ENCODE peak calls at places on chromosomes 3 and 15, in six cellular contexts. One of them, this sample, is unnamed.

GRCh38 chr3:159947220-159947619 is 41.4 kb upstream of the IL12A start:
- DNase-seq in CD4-positive, alpha-beta T cell: no peak
- DNase-seq in neural crest cell: no peak
- DNase-seq in left cardiac atrium: no peak
- DNase-seq in SHP77 treated with DMSO at 0.1 percent for 48 hours: no peak
- DNase-seq in ACHN: no peak
- DNase-seq in this sample: no peak

GRCh38 chr3:130565224-130565623 is 48.2 kb downstream of the COL6A6 start:
- DNase-seq in left cardiac atrium: no peak
- DNase-seq in SHP77 treated with DMSO at 0.1 percent for 48 hours: no peak
- DNase-seq in CD4-positive, alpha-beta T cell: no peak
- DNase-seq in neural crest cell: no peak
- DNase-seq in ACHN: no peak
- DNase-seq in this sample: no peak

GRCh38 chr3:124992041-124992440 is 57.5 kb upstream of the MUC13 start:
- DNase-seq in neural crest cell: no peak
- DNase-seq in SHP77 treated with DMSO at 0.1 percent for 48 hours: no peak
- DNase-seq in ACHN: no peak
- DNase-seq in CD4-positive, alpha-beta T cell: no peak
- DNase-seq in left cardiac atrium: no peak
- DNase-seq in this sample: no peak

GRCh38 chr3:73575519-73575918 is 49.2 kb downstream of the PDZRN3 start:
- DNase-seq in left cardiac atrium: no peak
- DNase-seq in CD4-positive, alpha-beta T cell: no peak
- DNase-seq in ACHN: no peak
- DNase-seq in neural crest cell: no peak
- DNase-seq in SHP77 treated with DMSO at 0.1 percent for 48 hours: no peak
- DNase-seq in this sample: no peak

GRCh38 chr3:5002174-5002870 is 23.1 kb downstream of the BHLHE40 start:
- DNase-seq in left cardiac atrium: peak
- DNase-seq in ACHN: no peak
- DNase-seq in CD4-positive, alpha-beta T cell: peak
- DNase-seq in neural crest cell: no peak
- DNase-seq in SHP77 treated with DMSO at 0.1 percent for 48 hours: no peak
- DNase-seq in this sample: peak

GRCh38 chr15:38647683-38648082 is 83.1 kb upstream of the RASGRP1 start:
- DNase-seq in left cardiac atrium: no peak
- DNase-seq in ACHN: peak
- DNase-seq in neural crest cell: no peak
- DNase-seq in CD4-positive, alpha-beta T cell: no peak
- DNase-seq in SHP77 treated with DMSO at 0.1 percent for 48 hours: no peak
- DNase-seq in this sample: no peak

GRCh38 chr15:70575251-70576227 is 187.8 kb downstream of the UACA start:
- DNase-seq in left cardiac atrium: no peak
- DNase-seq in SHP77 treated with DMSO at 0.1 percent for 48 hours: no peak
- DNase-seq in neural crest cell: no peak
- DNase-seq in ACHN: no peak
- DNase-seq in CD4-positive, alpha-beta T cell: no peak
- DNase-seq in this sample: no peak

GRCh38 chr15:77818484-77819270 is 186.0 kb upstream of the LINGO1 start:
- DNase-seq in SHP77 treated with DMSO at 0.1 percent for 48 hours: no peak
- DNase-seq in left cardiac atrium: no peak
- DNase-seq in CD4-positive, alpha-beta T cell: no peak
- DNase-seq in ACHN: no peak
- DNase-seq in neural crest cell: no peak
- DNase-seq in this sample: no peak

GRCh38 chr15:40063563-40064011 is 24.6 kb upstream of the SRP14 start:
- DNase-seq in left cardiac atrium: no peak
- DNase-seq in SHP77 treated with DMSO at 0.1 percent for 48 hours: no peak
- DNase-seq in ACHN: no peak
- DNase-seq in CD4-positive, alpha-beta T cell: no peak
- DNase-seq in neural crest cell: no peak
- DNase-seq in this sample: no peak

GRCh38 chr3:88203537-88204143 is 53.9 kb downstream of the C3orf38 start:
- DNase-seq in ACHN: peak
- DNase-seq in left cardiac atrium: peak
- DNase-seq in SHP77 treated with DMSO at 0.1 percent for 48 hours: peak
- DNase-seq in neural crest cell: peak
- DNase-seq in CD4-positive, alpha-beta T cell: peak
- DNase-seq in this sample: no peak

GRCh38 chr3:123789760-123790159 is 94.4 kb downstream of the MYLK start:
- DNase-seq in ACHN: no peak
- DNase-seq in left cardiac atrium: no peak
- DNase-seq in neural crest cell: no peak
- DNase-seq in CD4-positive, alpha-beta T cell: no peak
- DNase-seq in SHP77 treated with DMSO at 0.1 percent for 48 hours: no peak
- DNase-seq in this sample: no peak

GRCh38 chr15:70432924-70433500 is 330.3 kb downstream of the UACA start:
- DNase-seq in CD4-positive, alpha-beta T cell: no peak
- DNase-seq in neural crest cell: peak
- DNase-seq in SHP77 treated with DMSO at 0.1 percent for 48 hours: no peak
- DNase-seq in left cardiac atrium: no peak
- DNase-seq in ACHN: no peak
- DNase-seq in this sample: no peak

GRCh38 chr15:63088532-63089245 is 33.0 kb upstream of the LACTB start:
- DNase-seq in ACHN: peak
- DNase-seq in SHP77 treated with DMSO at 0.1 percent for 48 hours: peak
- DNase-seq in CD4-positive, alpha-beta T cell: no peak
- DNase-seq in left cardiac atrium: no peak
- DNase-seq in neural crest cell: no peak
- DNase-seq in this sample: no peak

GRCh38 chr3:136960838-136961836 is 3.4 kb downstream of the IL20RB start:
- DNase-seq in left cardiac atrium: no peak
- DNase-seq in SHP77 treated with DMSO at 0.1 percent for 48 hours: no peak
- DNase-seq in CD4-positive, alpha-beta T cell: no peak
- DNase-seq in ACHN: peak
- DNase-seq in neural crest cell: no peak
- DNase-seq in this sample: no peak

GRCh38 chr3:43426388-43426787 is 140.0 kb downstream of the SNRK start:
- DNase-seq in SHP77 treated with DMSO at 0.1 percent for 48 hours: no peak
- DNase-seq in ACHN: no peak
- DNase-seq in CD4-positive, alpha-beta T cell: no peak
- DNase-seq in neural crest cell: no peak
- DNase-seq in left cardiac atrium: peak
- DNase-seq in this sample: no peak

GRCh38 chr3:126855374-126855773 is 127.5 kb upstream of the PLXNA1 start:
- DNase-seq in CD4-positive, alpha-beta T cell: no peak
- DNase-seq in neural crest cell: no peak
- DNase-seq in ACHN: no peak
- DNase-seq in left cardiac atrium: no peak
- DNase-seq in SHP77 treated with DMSO at 0.1 percent for 48 hours: no peak
- DNase-seq in this sample: no peak

This sample was measured in central memory CD8-positive, alpha-beta T cell.